ENCODE peak calls at places on chromosomes 4 and X, in four cellular contexts. L is cardiac fibroblast, G is upper lobe of right lung, B is retinal pigment epithelial cell. H is an unnamed sample.

GRCh38 chrX:47590984-47591383 is 8.7 kb downstream of the TIMP1 start:
- DNase-seq in L (no peak), G (no peak), B (no peak), H (no peak)

GRCh38 chrX:103734125-103734760 is 23.5 kb downstream of the TMEM31 start:
- DNase-seq in L (peak), G (no peak), B (peak), H (no peak)

GRCh38 chr4:42750831-42751230 is 93.9 kb upstream of the ATP8A1 start:
- DNase-seq in L (no peak), G (no peak), B (no peak), H (no peak)

GRCh38 chr4:83212041-83212851 is 72.4 kb downstream of the COQ2 start:
- DNase-seq in L (no peak), G (no peak), B (no peak), H (peak)

GRCh38 chr4:164700471-164700870 is 53.5 kb upstream of the SMIM31 start:
- DNase-seq in L (no peak), G (no peak), B (no peak), H (peak)

GRCh38 chr4:80011636-80012236 is 61.3 kb downstream of the ANTXR2 start:
- DNase-seq in L (peak), G (no peak), B (no peak), H (no peak)

GRCh38 chr4:116885579-116885978 is 199.8 kb downstream of the TRAM1L1 start:
- DNase-seq in L (no peak), G (no peak), B (no peak), H (no peak)

GRCh38 chrX:36357855-36358254 is 438.3 kb downstream of the CFAP47 start:
- DNase-seq in L (no peak), G (no peak), B (no peak), H (no peak)

GRCh38 chrX:9737363-9737762 is 28.3 kb downstream of the GPR143 start:
- DNase-seq in L (no peak), G (no peak), B (no peak), H (no peak)

GRCh38 chr4:69764311-69764710 is 3.9 kb upstream of the SULT1B1 start:
- DNase-seq in L (peak), G (no peak), B (no peak), H (no peak)

GRCh38 chrX:1946974-1947373 is 332.1 kb downstream of the ASMT start:
- DNase-seq in L (no peak), G (no peak), B (no peak), H (no peak)

GRCh38 chr4:25129926-25130325 is 30.3 kb downstream of the SEPSECS start:
- DNase-seq in L (no peak), G (no peak), B (no peak), H (no peak)

GRCh38 chrX:95071621-95072020 is 1397.6 kb downstream of the FAM133A start:
- DNase-seq in L (no peak), G (no peak), B (no peak), H (no peak)

GRCh38 chr4:74821541-74821940 is 27.2 kb upstream of the BTC start:
- DNase-seq in L (no peak), G (no peak), B (no peak), H (no peak)

GRCh38 chr4:183631577-183632198 is 27.3 kb downstream of the RWDD4 start:
- DNase-seq in L (no peak), G (no peak), B (no peak), H (no peak)

GRCh38 chrX:18032486-18033221 is 171.6 kb upstream of the RAI2 start:
- DNase-seq in L (no peak), G (no peak), B (no peak), H (no peak)

GRCh38 chrX:131068945-131069719 is 11.0 kb downstream of the ARHGAP36 start:
- DNase-seq in L (peak), G (no peak), B (no peak), H (peak)

GRCh38 chr4:16212138-16212782 is 14.0 kb downstream of the TAPT1 start:
- DNase-seq in L (no peak), G (no peak), B (no peak), H (no peak)

GRCh38 chr4:37454263-37454800 is 209.8 kb downstream of the NWD2 start:
- DNase-seq in L (no peak), G (no peak), B (no peak), H (no peak)
- H3K4me3 ChIP-seq in L (no peak), G (peak), B (peak), H (no peak)

GRCh38 chrX:110267874-110268273 is 50.0 kb downstream of the AMMECR1 start:
- DNase-seq in L (no peak), G (no peak), B (no peak), H (no peak)
- H3K4me3 ChIP-seq in L (no peak), G (no peak), B (no peak), H (no peak)

GRCh38 chr4:139886798-139887197 is 221.2 kb downstream of the MGST2 start:
- DNase-seq in L (no peak), G (no peak), B (no peak), H (no peak)
- H3K4me3 ChIP-seq in L (peak), G (peak), B (no peak), H (no peak)

GRCh38 chr4:159101983-159102622 is 776 bp upstream of the RAPGEF2 start:
- DNase-seq in L (peak), G (no peak), B (no peak), H (no peak)

GRCh38 chr4:159098482-159099127 is 4.3 kb upstream of the RAPGEF2 start:
- DNase-seq in L (no peak), G (no peak), B (no peak), H (no peak)

GRCh38 chr4:159096434-159096833 is 6.4 kb upstream of the RAPGEF2 start:
- DNase-seq in L (no peak), G (no peak), B (no peak), H (no peak)

GRCh38 chr4:159097144-159097543 is 5.7 kb upstream of the RAPGEF2 start:
- DNase-seq in L (no peak), G (no peak), B (no peak), H (no peak)

GRCh38 chr4:159097785-159098184 is 5.1 kb upstream of the RAPGEF2 start:
- DNase-seq in L (no peak), G (no peak), B (no peak), H (no peak)
- H3K4me3 ChIP-seq in L (no peak), G (no peak), B (no peak), H (no peak)

H was measured in GM12865.